ENCODE peak calls at places on chromosomes 7 and 10, in four cellular contexts. J, T, P and W are unnamed samples.

GRCh38 chr10:121709674-121710073 is 111.4 kb upstream of the FGFR2 start:
- DNase-seq in J (no peak), P (no peak), T (no peak), W (peak)

GRCh38 chr10:58028597-58029366 is 238.9 kb downstream of the IPMK start:
- DNase-seq in T (no peak), J (no peak), P (peak), W (peak)

GRCh38 chr7:6630007-6630849 is 6.9 kb upstream of the ZNF316 start:
- DNase-seq in T (no peak), J (no peak), P (no peak), W (no peak)

GRCh38 chr10:131724891-131725735 is 175.7 kb upstream of the PPP2R2D start:
- DNase-seq in T (no peak), P (no peak), J (no peak), W (no peak)

GRCh38 chr7:119959811-119960210 is 313.2 kb upstream of the KCND2 start:
- DNase-seq in T (no peak), J (no peak), P (no peak), W (no peak)

GRCh38 chr7:37224746-37225145 is 223.9 kb downstream of the ELMO1 start:
- DNase-seq in J (no peak), P (no peak), T (no peak), W (no peak)

GRCh38 chr10:96283351-96283750 is 12.0 kb upstream of the BLNK start:
- DNase-seq in P (no peak), J (no peak), T (no peak), W (no peak)

GRCh38 chr10:42975005-42975493 is 101.8 kb upstream of the RET start:
- DNase-seq in P (no peak), J (no peak), T (peak), W (no peak)

GRCh38 chr10:99694171-99694570 is 34.9 kb downstream of the ENTPD7 start:
- DNase-seq in P (peak), T (no peak), J (no peak), W (no peak)

GRCh38 chr10:47041401-47042198 is 130.4 kb downstream of the PTPN20 start:
- DNase-seq in T (no peak), J (no peak), P (no peak), W (no peak)

GRCh38 chr10:133030791-133031190 is 56.9 kb upstream of the ADGRA1 start:
- DNase-seq in T (no peak), J (no peak), P (no peak), W (no peak)

GRCh38 chr10:31697271-31698168 is 231.1 kb downstream of the ARHGAP12 start:
- DNase-seq in T (peak), P (peak), J (no peak), W (peak)

GRCh38 chr7:55622241-55622835 is 50.0 kb upstream of the VOPP1 start:
- DNase-seq in P (no peak), J (no peak), T (no peak), W (peak)

GRCh38 chr7:1968397-1969111 is 264.2 kb downstream of the MAD1L1 start:
- DNase-seq in P (no peak), T (no peak), J (no peak), W (no peak)

GRCh38 chr7:2032876-2033407 is 199.8 kb downstream of the MAD1L1 start:
- DNase-seq in T (no peak), P (no peak), J (no peak), W (no peak)

GRCh38 chr7:45103958-45104843 is 7.3 kb downstream of the TBRG4 start:
- DNase-seq in J (no peak), T (no peak), P (no peak), W (no peak)

GRCh38 chr10:131198401-131198800 is 113.1 kb downstream of the TCERG1L start:
- DNase-seq in T (no peak), J (no peak), P (no peak), W (no peak)

GRCh38 chr10:71089162-71089561 is 123.2 kb upstream of the UNC5B start:
- DNase-seq in T (no peak), J (no peak), P (no peak), W (no peak)

GRCh38 chr7:36048141-36048901 is 104.7 kb upstream of the EEPD1 start:
- DNase-seq in T (no peak), P (peak), J (no peak), W (peak)

GRCh38 chr10:15775513-15775912 is 55.8 kb upstream of the ITGA8 start:
- DNase-seq in J (no peak), T (no peak), P (no peak), W (peak)

GRCh38 chr7:125253454-125254182 is 324.0 kb upstream of the POT1 start:
- DNase-seq in T (no peak), P (no peak), J (no peak), W (no peak)

GRCh38 chr7:52362521-52362920 is 672.9 kb upstream of the POM121L12 start:
- DNase-seq in T (no peak), P (no peak), J (no peak), W (no peak)

GRCh38 chr7:132580277-132580676 is 4.0 kb upstream of the PLXNA4 start:
- DNase-seq in T (no peak), J (no peak), P (no peak), W (no peak)

GRCh38 chr10:114613237-114613979 is 44.7 kb downstream of the ABLIM1 start:
- DNase-seq in P (no peak), T (peak), J (no peak), W (no peak)

GRCh38 chr10:70776455-70777005 is 8.6 kb downstream of the TBATA start:
- DNase-seq in P (no peak), J (no peak), T (no peak), W (no peak)

GRCh38 chr10:11448545-11449244 is 162.8 kb downstream of the USP6NL start:
- DNase-seq in P (no peak), J (no peak), T (no peak), W (no peak)

GRCh38 chr7:28988818-28989595 is 30.9 kb upstream of the TRIL start:
- DNase-seq in P (peak), T (no peak), J (no peak), W (peak)

GRCh38 chr10:121245799-121246198 is 352.4 kb downstream of the FGFR2 start:
- DNase-seq in T (no peak), J (no peak), P (no peak), W (no peak)

GRCh38 chr10:62433181-62433692 is 59.1 kb downstream of the ZNF365 start:
- DNase-seq in J (no peak), P (peak), T (peak), W (peak)

GRCh38 chr10:78588194-78588811 is 480.5 kb upstream of the ZMIZ1 start:
- DNase-seq in T (no peak), J (no peak), P (no peak), W (peak)

GRCh38 chr10:58399410-58399809 is 14.2 kb downstream of the TFAM start:
- DNase-seq in J (no peak), T (no peak), P (no peak), W (no peak)

GRCh38 chr7:159107052-159107892 is 37.4 kb downstream of the VIPR2 start:
- DNase-seq in P (no peak), J (no peak), T (no peak), W (no peak)

GRCh38 chr10:78185693-78186055 is 152.0 kb downstream of the RPS24 start:
- DNase-seq in T (no peak), P (no peak), J (no peak), W (no peak)

GRCh38 chr7:152411389-152411788 is 24.4 kb downstream of the KMT2C start:
- DNase-seq in P (no peak), T (no peak), J (no peak), W (no peak)

GRCh38 chr10:128032466-128032865 is 93.8 kb downstream of the MKI67 start:
- DNase-seq in T (no peak), J (no peak), P (no peak), W (no peak)

GRCh38 chr10:37263304-37263703 is 137.9 kb downstream of the ANKRD30A start:
- DNase-seq in J (no peak), T (no peak), P (no peak), W (no peak)

GRCh38 chr7:7553386-7553785 is 13.3 kb upstream of the MIOS start:
- DNase-seq in T (no peak), J (no peak), P (no peak), W (no peak)

GRCh38 chr10:125828311-125828710 is 5.0 kb downstream of the BCCIP start:
- DNase-seq in T (no peak), J (no peak), P (no peak), W (no peak)

GRCh38 chr10:83023647-83024046 is 1115.7 kb upstream of the GHITM start:
- DNase-seq in T (no peak), J (no peak), P (peak), W (peak)